ENCODE peak calls at places on chromosomes 5 and 9, in four cellular contexts. D is WTC11, Z is K562, X is HepG2. Q is an unnamed sample.

GRCh38 chr9:9536481-9536880 is 1076.3 kb downstream of the PTPRD start:
- DNase-seq in D (no peak), Z (no peak), X (no peak), Q (no peak)

GRCh38 chr9:129270903-129271431 is 92.9 kb upstream of the IER5L start:
- DNase-seq in D (no peak), Z (no peak), X (no peak), Q (peak)

GRCh38 chr5:88666761-88667186 is 216.2 kb downstream of the MEF2C start:
- DNase-seq in D (no peak), Z (no peak), X (no peak), Q (no peak)

GRCh38 chr5:35036536-35036935 is 11.2 kb downstream of the AGXT2 start:
- DNase-seq in D (no peak), Z (no peak), X (no peak), Q (no peak)

GRCh38 chr5:134651531-134651930 is 2.9 kb downstream of the SEC24A start:
- DNase-seq in D (no peak), Z (no peak), X (no peak), Q (no peak)

GRCh38 chr5:640461-641330 is 28.6 kb downstream of the CEP72 start:
- DNase-seq in D (no peak), Z (no peak), X (no peak), Q (no peak)

GRCh38 chr9:1222511-1222910 is 172.4 kb downstream of the DMRT2 start:
- DNase-seq in D (no peak), Z (no peak), X (no peak), Q (no peak)

GRCh38 chr5:55816342-55816741 is 34.8 kb upstream of the IL31RA start:
- DNase-seq in D (no peak), Z (no peak), X (no peak), Q (no peak)

GRCh38 chr9:17005085-17005484 is 129.8 kb upstream of the CNTLN start:
- DNase-seq in D (no peak), Z (no peak), X (peak), Q (no peak)

GRCh38 chr5:55633574-55634203 is 78.4 kb downstream of the SLC38A9 start:
- DNase-seq in D (no peak), Z (no peak), X (no peak), Q (no peak)

GRCh38 chr5:56357426-56357825 is 124.3 kb upstream of the ANKRD55 start:
- DNase-seq in D (no peak), Z (no peak), X (no peak), Q (no peak)

GRCh38 chr9:5446451-5447236 is 3.7 kb upstream of the CD274 start:
- DNase-seq in D (no peak), Z (no peak), X (no peak), Q (no peak)

GRCh38 chr5:6358434-6358820 is 19.9 kb downstream of the MED10 start:
- DNase-seq in D (no peak), Z (no peak), X (no peak), Q (no peak)

GRCh38 chr5:96143450-96143849 is 181.8 kb upstream of the ELL2 start:
- DNase-seq in D (no peak), Z (no peak), X (no peak), Q (no peak)

GRCh38 chr5:175872287-175873089 is 1.1 kb downstream of the CPLX2 start:
- DNase-seq in D (peak), Z (no peak), X (peak), Q (no peak)

GRCh38 chr9:15087031-15087417 is 176.8 kb upstream of the FREM1 start:
- DNase-seq in D (no peak), Z (no peak), X (no peak), Q (no peak)

GRCh38 chr9:101594796-101595195 is at the start of gene PPP3R2:
- DNase-seq in D (no peak), Z (no peak), X (no peak), Q (no peak)

GRCh38 chr9:123318192-123318591 is 37.8 kb upstream of the CRB2 start:
- DNase-seq in D (no peak), Z (no peak), X (no peak), Q (peak)

GRCh38 chr5:136062563-136063274 is 33.9 kb downstream of the TGFBI start:
- DNase-seq in D (peak), Z (peak), X (peak), Q (no peak)

GRCh38 chr5:123810911-123811310 is 298.9 kb downstream of the CSNK1G3 start:
- DNase-seq in D (no peak), Z (no peak), X (no peak), Q (no peak)

GRCh38 chr9:114304416-114305188 is 18.3 kb upstream of the ORM1 start:
- DNase-seq in D (peak), Z (no peak), X (no peak), Q (no peak)

GRCh38 chr5:111379391-111379816 is 132.9 kb downstream of the STARD4 start:
- DNase-seq in D (no peak), Z (no peak), X (no peak), Q (no peak)

GRCh38 chr5:96661101-96661840 is 905 bp upstream of the CAST start:
- DNase-seq in D (no peak), Z (no peak), X (no peak), Q (peak)

GRCh38 chr5:137613554-137614265 is 114.6 kb upstream of the SPOCK1 start:
- DNase-seq in D (no peak), Z (no peak), X (no peak), Q (no peak)

GRCh38 chr9:98225015-98225442 is 30.4 kb downstream of the TBC1D2 start:
- DNase-seq in D (no peak), Z (peak), X (no peak), Q (no peak)

GRCh38 chr5:11903121-11903613 is 1.1 kb downstream of the CTNND2 start:
- DNase-seq in D (peak), Z (no peak), X (no peak), Q (no peak)

GRCh38 chr5:149141957-149142851 is 911 bp downstream of the ABLIM3 start:
- DNase-seq in D (no peak), Z (no peak), X (no peak), Q (no peak)

GRCh38 chr5:142420521-142420920 is 95.7 kb upstream of the SPRY4 start:
- DNase-seq in D (no peak), Z (no peak), X (no peak), Q (no peak)

GRCh38 chr5:126339215-126339805 is 83.9 kb upstream of the GRAMD2B start:
- DNase-seq in D (peak), Z (peak), X (peak), Q (no peak)

GRCh38 chr5:59793000-59793399 is 100.5 kb downstream of the PDE4D start:
- DNase-seq in D (no peak), Z (no peak), X (peak), Q (no peak)

GRCh38 chr9:95003694-95004451 is 277.4 kb downstream of the AOPEP start:
- DNase-seq in D (peak), Z (peak), X (peak), Q (no peak)

GRCh38 chr9:133955821-133956411 is 36.2 kb downstream of the VAV2 start:
- DNase-seq in D (peak), Z (no peak), X (no peak), Q (no peak)

GRCh38 chr9:32906213-32906612 is 95.2 kb downstream of the APTX start:
- DNase-seq in D (no peak), Z (no peak), X (no peak), Q (peak)

GRCh38 chr5:96961053-96961452 is 25.2 kb downstream of the LNPEP start:
- DNase-seq in D (no peak), Z (no peak), X (no peak), Q (peak)

DNA sequence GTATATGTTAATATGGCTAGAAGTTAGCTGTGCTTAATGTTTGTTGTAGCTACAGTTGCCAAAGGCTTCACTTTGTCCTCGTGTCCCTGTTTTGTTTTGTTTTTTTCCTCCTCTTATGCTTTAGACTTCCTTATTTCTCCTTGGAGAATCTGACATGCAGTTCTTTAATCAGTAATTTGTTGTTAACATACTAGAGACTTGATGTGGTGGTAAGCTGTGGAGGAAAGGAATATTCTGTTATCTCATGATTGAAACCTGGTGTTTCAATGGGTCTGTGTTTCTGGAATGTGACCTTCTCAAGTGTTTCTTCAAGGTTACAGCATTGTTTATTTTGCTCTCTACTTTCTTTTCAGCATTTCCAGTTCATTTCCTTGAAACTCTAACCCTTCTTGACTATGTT is 515.7 kb upstream of the ST8SIA4 start:
- DNase-seq in D (no peak), Z (no peak), X (no peak), Q (no peak)
- TF ChIP-seq TCF7 in D (no peak), Z (no peak), X (no peak), Q (no peak)

DNA sequence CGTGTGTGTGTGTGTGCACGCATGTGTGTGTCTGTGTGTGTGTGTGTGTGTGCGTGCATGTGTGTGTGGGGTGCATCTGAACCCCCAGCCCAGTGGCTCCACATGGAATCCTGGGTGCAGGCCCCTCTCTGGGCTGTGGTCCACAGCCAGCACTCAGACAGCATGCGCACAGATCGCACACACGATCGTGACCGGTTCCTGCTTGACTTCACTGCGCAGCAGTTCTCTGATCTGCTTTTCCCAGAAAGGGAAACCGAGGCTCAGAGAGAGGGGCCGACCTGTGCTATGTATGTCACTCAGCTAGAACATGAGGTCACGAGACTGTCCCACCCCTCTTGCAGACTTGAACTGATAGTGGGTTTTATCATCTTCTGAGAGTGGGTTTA is 34.4 kb downstream of the RASGEF1C start:
- DNase-seq in D (no peak), Z (no peak), X (no peak), Q (no peak)
- TF ChIP-seq TCF7 in D (no peak), Z (no peak), X (no peak), Q (no peak)

DNA sequence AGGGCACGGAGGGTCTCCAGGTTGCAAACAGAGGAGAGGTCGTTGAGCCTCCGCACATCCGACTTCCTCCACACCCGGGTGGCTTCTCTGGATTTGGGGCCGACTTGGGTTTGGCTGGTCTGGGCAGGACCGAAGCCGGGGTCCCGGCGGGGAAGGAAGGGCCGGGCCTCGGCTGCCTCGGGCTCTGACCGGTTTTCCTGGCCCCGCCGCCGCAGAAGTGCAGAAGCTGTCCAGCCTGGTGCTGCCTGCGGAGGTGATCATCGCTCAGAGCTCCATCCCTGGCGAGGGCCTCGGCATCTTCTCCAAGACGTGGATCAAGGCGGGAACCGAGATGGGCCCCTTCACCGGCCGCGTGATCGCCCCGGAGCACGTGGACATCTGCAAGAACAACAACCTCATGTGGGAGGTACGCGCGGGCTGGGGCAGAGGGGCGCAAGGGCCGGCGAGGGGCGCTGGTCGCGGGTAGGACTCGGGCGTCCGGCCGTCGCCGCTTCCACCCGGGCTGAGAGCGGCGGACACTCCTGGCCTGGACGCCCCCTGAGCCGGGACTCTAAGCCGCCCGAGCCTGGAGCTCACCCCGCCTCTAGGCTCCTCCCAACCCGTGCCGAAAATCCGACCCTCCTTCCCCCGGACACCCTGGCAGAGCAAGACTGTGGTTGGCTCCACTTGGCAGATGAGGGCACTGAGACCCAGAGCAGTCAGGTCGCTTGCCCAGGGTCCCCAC is 2.2 kb downstream of the PRDM12 start:
- DNase-seq in D (peak), Z (no peak), X (no peak), Q (no peak)
- TF ChIP-seq TCF7 in D (peak), Z (no peak), X (no peak), Q (no peak)

GRCh38 chr9:68738346-68738745 is 33.3 kb downstream of the PIP5K1B start:
- DNase-seq in D (no peak), Z (no peak), X (no peak), Q (no peak)

GRCh38 chr9:68741751-68742730 is 37.0 kb downstream of the PIP5K1B start:
- DNase-seq in D (no peak), Z (no peak), X (no peak), Q (no peak)

GRCh38 chr9:68740561-68740960 is 35.5 kb downstream of the PIP5K1B start:
- DNase-seq in D (no peak), Z (no peak), X (peak), Q (no peak)

GRCh38 chr9:68741234-68741633 is 36.2 kb downstream of the PIP5K1B start:
- DNase-seq in D (no peak), Z (no peak), X (no peak), Q (no peak)

GRCh38 chr9:68739631-68740174 is 34.7 kb downstream of the PIP5K1B start:
- DNase-seq in D (no peak), Z (no peak), X (peak), Q (no peak)
- TF ChIP-seq TCF7 in D (no peak), Z (no peak), X (peak), Q (no peak)

Q was measured in GM12878.